ENCODE peak calls at places on chromosomes 5 and 9, in seven cellular contexts. K is transverse colon, X is tibial nerve, D is ovary, Y is sigmoid colon, O is GM12878, U is H1. L is an unnamed sample.

GRCh38 chr5:173294673-173295320 is 33.4 kb downstream of the STC2 start:
- DNase-seq in U (no peak), D (no peak), Y (no peak), X (no peak), K (no peak), O (no peak), L (no peak)

GRCh38 chr9:116721411-116721810 is 34.3 kb downstream of the TRIM32 start:
- DNase-seq in O (no peak), D (no peak), U (no peak), K (no peak), Y (no peak), X (no peak), L (no peak)

GRCh38 chr9:137492464-137493162 is 33.5 kb upstream of the NSMF start:
- DNase-seq in O (no peak), Y (no peak), U (no peak), X (no peak), K (peak; percentile 31), D (no peak), L (no peak)

GRCh38 chr9:38053697-38054461 is 15.1 kb downstream of the SHB start:
- DNase-seq in D (no peak), K (no peak), U (no peak), O (no peak), X (no peak), Y (no peak), L (no peak)

GRCh38 chr5:133531178-133531577 is 81.2 kb downstream of the FSTL4 start:
- DNase-seq in Y (no peak), O (no peak), D (no peak), U (no peak), K (no peak), X (no peak), L (no peak)

GRCh38 chr5:39148983-39149534 is 70.3 kb downstream of the FYB1 start:
- DNase-seq in O (no peak), U (no peak), K (no peak), D (no peak), Y (no peak), X (no peak), L (no peak)

GRCh38 chr9:38061326-38061947 is 7.6 kb downstream of the SHB start:
- DNase-seq in O (peak; percentile 65), U (no peak), X (no peak), D (no peak), K (no peak), Y (peak; percentile 53), L (no peak)

GRCh38 chr5:42720242-42720641 is 36.4 kb upstream of the CCDC152 start:
- DNase-seq in X (no peak), O (no peak), Y (no peak), U (no peak), D (no peak), K (no peak), L (no peak)

GRCh38 chr9:136963341-136963740 is 11.3 kb downstream of the LCN12 start:
- DNase-seq in U (no peak), Y (no peak), K (no peak), D (no peak), O (no peak), X (no peak), L (no peak)

GRCh38 chr9:123941535-123942070 is 11.7 kb upstream of the DENND1A start:
- DNase-seq in U (no peak), K (peak; percentile 38), X (no peak), D (no peak), Y (no peak), O (no peak), L (no peak)
- TF ChIP-seq EP300 in U (no peak), K (no peak), X (no peak), D (no peak), Y (no peak), O (no peak), L (no peak)

GRCh38 chr9:111036068-111036789 is 2.0 kb downstream of the LPAR1 start:
- DNase-seq in D (peak; percentile 21), U (peak; percentile 78), K (peak; percentile 76), Y (peak; percentile 88), X (peak; percentile 73), O (no peak), L (peak; percentile 84)
- H3K27ac ChIP-seq in D (no peak overlapping the region), U (no peak overlapping the region), K (peak overlapping the region; percentile 94), Y (peak overlapping the region; percentile 79), X (peak overlapping the region; percentile 98), O (no peak overlapping the region), L (peak overlapping the region; percentile 82)

GRCh38 chr5:5954199-5954598 is 424.1 kb downstream of the MED10 start:
- DNase-seq in D (no peak), Y (no peak), X (no peak), U (no peak), O (no peak), K (no peak), L (no peak)
- TF ChIP-seq CTCF in D (no peak), Y (no peak), X (no peak), U (no peak), O (no peak), K (no peak), L (no peak)

GRCh38 chr9:94725293-94725692 is 1.2 kb upstream of the AOPEP start:
- DNase-seq in Y (no peak), D (no peak), U (no peak), X (no peak), K (no peak), O (no peak), L (no peak)
- TF ChIP-seq EP300 in Y (no peak), D (no peak), U (no peak), X (no peak), K (no peak), O (no peak), L (no peak)

GRCh38 chr5:74035521-74035937 is 409.5 kb downstream of the ARHGEF28 start:
- DNase-seq in Y (no peak), X (peak; percentile 55), K (no peak), D (peak; percentile 63), O (peak; percentile 59), U (no peak), L (no peak)

GRCh38 chr5:74030821-74031220 is 404.8 kb downstream of the ARHGEF28 start:
- DNase-seq in U (no peak), Y (no peak), X (no peak), O (no peak), K (no peak), D (no peak), L (no peak)

GRCh38 chr5:74031536-74031935 is 405.5 kb downstream of the ARHGEF28 start:
- DNase-seq in K (no peak), O (no peak), Y (no peak), D (no peak), X (no peak), U (no peak), L (no peak)

GRCh38 chr5:74032617-74033016 is 406.6 kb downstream of the ARHGEF28 start:
- DNase-seq in O (no peak), Y (no peak), D (no peak), X (no peak), K (no peak), U (no peak), L (no peak)

DNA sequence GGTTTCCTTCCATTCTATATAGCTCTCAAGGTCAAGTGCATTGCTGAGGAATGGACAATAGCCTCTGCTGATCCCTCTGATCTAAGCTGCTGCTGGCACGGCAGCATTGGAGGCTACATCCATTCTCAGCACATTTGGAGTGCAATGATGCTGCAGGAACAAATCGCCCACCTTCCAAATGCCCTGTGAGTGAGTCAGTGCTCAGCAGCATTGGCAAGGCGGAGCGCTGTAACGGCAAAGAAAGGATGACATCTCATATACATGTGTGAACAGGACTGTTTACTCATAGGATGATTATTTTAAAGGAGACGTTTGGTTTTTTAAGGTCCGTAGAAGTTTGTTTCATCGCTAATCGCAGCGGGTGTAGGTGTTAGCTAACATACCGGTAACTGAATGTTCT is 408.7 kb downstream of the ARHGEF28 start:
- DNase-seq in X (no peak), K (no peak), D (no peak), O (no peak), U (no peak), Y (no peak), L (no peak)
- H3K27ac ChIP-seq in X (no peak overlapping the region), K (no peak overlapping the region), D (no peak overlapping the region), O (no peak overlapping the region), U (no peak overlapping the region), Y (no peak overlapping the region), L (no peak overlapping the region)